ENCODE peak calls at places on chromosomes 6 and 20, in seven cellular contexts. One of them, this sample, is unnamed.

GRCh38 chr6:39610229-39610628 is 115.0 kb downstream of the KIF6 start:
- DNase-seq in LoVo: no peak
- DNase-seq in ELF-1: no peak
- DNase-seq in GM04504: no peak
- DNase-seq in fibroblast of lung: peak
- DNase-seq in renal cortical epithelial cell: peak
- DNase-seq in dermis blood vessel endothelial cell: no peak
- DNase-seq in this sample: no peak

GRCh38 chr20:1415667-1416468 is 23.0 kb upstream of the FKBP1A start:
- DNase-seq in LoVo: peak
- DNase-seq in ELF-1: peak
- DNase-seq in GM04504: peak
- DNase-seq in fibroblast of lung: peak
- DNase-seq in renal cortical epithelial cell: peak
- DNase-seq in dermis blood vessel endothelial cell: peak
- DNase-seq in this sample: peak

GRCh38 chr6:107153061-107153460 is 37.7 kb upstream of the BEND3 start:
- DNase-seq in LoVo: peak
- DNase-seq in ELF-1: no peak
- DNase-seq in GM04504: no peak
- DNase-seq in fibroblast of lung: peak
- DNase-seq in renal cortical epithelial cell: peak
- DNase-seq in dermis blood vessel endothelial cell: no peak
- DNase-seq in this sample: no peak

GRCh38 chr20:35232575-35232974 is 6.1 kb downstream of the MMP24 start:
- DNase-seq in LoVo: no peak
- DNase-seq in ELF-1: no peak
- DNase-seq in GM04504: peak
- DNase-seq in fibroblast of lung: peak
- DNase-seq in renal cortical epithelial cell: peak
- DNase-seq in dermis blood vessel endothelial cell: peak
- DNase-seq in this sample: no peak

GRCh38 chr20:40635990-40636389 is 53.0 kb downstream of the MAFB start:
- DNase-seq in LoVo: no peak
- DNase-seq in ELF-1: no peak
- DNase-seq in GM04504: no peak
- DNase-seq in fibroblast of lung: no peak
- DNase-seq in renal cortical epithelial cell: no peak
- DNase-seq in dermis blood vessel endothelial cell: no peak
- DNase-seq in this sample: no peak

GRCh38 chr6:143806282-143807102 is 36.6 kb upstream of the LTV1 start:
- DNase-seq in LoVo: no peak
- DNase-seq in ELF-1: no peak
- DNase-seq in GM04504: no peak
- DNase-seq in fibroblast of lung: peak
- DNase-seq in renal cortical epithelial cell: peak
- DNase-seq in dermis blood vessel endothelial cell: peak
- DNase-seq in this sample: peak

GRCh38 chr6:40390144-40390800 is 196.9 kb downstream of the LRFN2 start:
- DNase-seq in LoVo: no peak
- DNase-seq in ELF-1: no peak
- DNase-seq in GM04504: no peak
- DNase-seq in fibroblast of lung: no peak
- DNase-seq in renal cortical epithelial cell: no peak
- DNase-seq in dermis blood vessel endothelial cell: no peak
- DNase-seq in this sample: no peak

GRCh38 chr20:33731693-33732165 is at the start of gene ZNF341:
- DNase-seq in LoVo: peak
- DNase-seq in ELF-1: peak
- DNase-seq in GM04504: peak
- DNase-seq in fibroblast of lung: no peak
- DNase-seq in renal cortical epithelial cell: peak
- DNase-seq in dermis blood vessel endothelial cell: peak
- DNase-seq in this sample: peak

GRCh38 chr6:2230659-2231277 is 14.6 kb downstream of the GMDS start:
- DNase-seq in LoVo: no peak
- DNase-seq in ELF-1: no peak
- DNase-seq in GM04504: no peak
- DNase-seq in fibroblast of lung: no peak
- DNase-seq in renal cortical epithelial cell: no peak
- DNase-seq in dermis blood vessel endothelial cell: no peak
- DNase-seq in this sample: no peak

GRCh38 chr6:136378888-136379287 is 89.2 kb upstream of the BCLAF1 start:
- DNase-seq in LoVo: no peak
- DNase-seq in ELF-1: no peak
- DNase-seq in GM04504: no peak
- DNase-seq in fibroblast of lung: no peak
- DNase-seq in renal cortical epithelial cell: no peak
- DNase-seq in dermis blood vessel endothelial cell: no peak
- DNase-seq in this sample: peak

GRCh38 chr6:137188855-137189254 is 15.4 kb upstream of the IL22RA2 start:
- DNase-seq in LoVo: no peak
- DNase-seq in ELF-1: no peak
- DNase-seq in GM04504: no peak
- DNase-seq in fibroblast of lung: peak
- DNase-seq in renal cortical epithelial cell: no peak
- DNase-seq in dermis blood vessel endothelial cell: peak
- DNase-seq in this sample: no peak

GRCh38 chr20:45445805-45446562 is 23.6 kb upstream of the WFDC2 start:
- DNase-seq in LoVo: peak
- DNase-seq in ELF-1: no peak
- DNase-seq in GM04504: no peak
- DNase-seq in fibroblast of lung: no peak
- DNase-seq in renal cortical epithelial cell: no peak
- DNase-seq in dermis blood vessel endothelial cell: peak
- DNase-seq in this sample: no peak

GRCh38 chr6:68445926-68446325 is 189.2 kb upstream of the ADGRB3 start:
- DNase-seq in LoVo: no peak
- DNase-seq in ELF-1: no peak
- DNase-seq in GM04504: no peak
- DNase-seq in fibroblast of lung: no peak
- DNase-seq in renal cortical epithelial cell: no peak
- DNase-seq in dermis blood vessel endothelial cell: no peak
- DNase-seq in this sample: no peak

GRCh38 chr6:95091823-95092436 is 485.4 kb upstream of the MANEA start:
- DNase-seq in LoVo: peak
- DNase-seq in ELF-1: no peak
- DNase-seq in GM04504: peak
- DNase-seq in fibroblast of lung: peak
- DNase-seq in renal cortical epithelial cell: peak
- DNase-seq in dermis blood vessel endothelial cell: peak
- DNase-seq in this sample: peak

GRCh38 chr20:17725094-17725835 is 25.5 kb downstream of the BANF2 start:
- DNase-seq in LoVo: no peak
- DNase-seq in ELF-1: no peak
- DNase-seq in GM04504: no peak
- DNase-seq in fibroblast of lung: no peak
- DNase-seq in renal cortical epithelial cell: no peak
- DNase-seq in dermis blood vessel endothelial cell: no peak
- DNase-seq in this sample: no peak

GRCh38 chr6:111038534-111039252 is 48.6 kb upstream of the SLC16A10 start:
- DNase-seq in LoVo: no peak
- DNase-seq in ELF-1: no peak
- DNase-seq in GM04504: no peak
- DNase-seq in fibroblast of lung: no peak
- DNase-seq in renal cortical epithelial cell: no peak
- DNase-seq in dermis blood vessel endothelial cell: no peak
- DNase-seq in this sample: no peak

GRCh38 chr6:137269803-137270202 is 50.6 kb upstream of the IFNGR1 start:
- DNase-seq in LoVo: no peak
- DNase-seq in ELF-1: no peak
- DNase-seq in GM04504: no peak
- DNase-seq in fibroblast of lung: no peak
- DNase-seq in renal cortical epithelial cell: no peak
- DNase-seq in dermis blood vessel endothelial cell: no peak
- DNase-seq in this sample: no peak

GRCh38 chr6:16688984-16689636 is 72.2 kb downstream of the ATXN1 start:
- DNase-seq in LoVo: no peak
- DNase-seq in ELF-1: no peak
- DNase-seq in GM04504: no peak
- DNase-seq in fibroblast of lung: peak
- DNase-seq in renal cortical epithelial cell: peak
- DNase-seq in dermis blood vessel endothelial cell: peak
- DNase-seq in this sample: peak

GRCh38 chr6:154478021-154478651 is 32.3 kb downstream of the CNKSR3 start:
- DNase-seq in LoVo: no peak
- DNase-seq in ELF-1: peak
- DNase-seq in GM04504: no peak
- DNase-seq in fibroblast of lung: no peak
- DNase-seq in renal cortical epithelial cell: peak
- DNase-seq in dermis blood vessel endothelial cell: no peak
- DNase-seq in this sample: no peak

GRCh38 chr6:131042664-131043063 is 20.4 kb downstream of the EPB41L2 start:
- DNase-seq in LoVo: no peak
- DNase-seq in ELF-1: no peak
- DNase-seq in GM04504: no peak
- DNase-seq in fibroblast of lung: no peak
- DNase-seq in renal cortical epithelial cell: no peak
- DNase-seq in dermis blood vessel endothelial cell: no peak
- DNase-seq in this sample: no peak

GRCh38 chr6:168158280-168158979 is 79.4 kb upstream of the FRMD1 start:
- DNase-seq in LoVo: no peak
- DNase-seq in ELF-1: no peak
- DNase-seq in GM04504: peak
- DNase-seq in fibroblast of lung: no peak
- DNase-seq in renal cortical epithelial cell: peak
- DNase-seq in dermis blood vessel endothelial cell: no peak
- DNase-seq in this sample: no peak

GRCh38 chr6:159469449-159469848 is 223.6 kb downstream of the SOD2 start:
- DNase-seq in LoVo: no peak
- DNase-seq in ELF-1: no peak
- DNase-seq in GM04504: no peak
- DNase-seq in fibroblast of lung: no peak
- DNase-seq in renal cortical epithelial cell: no peak
- DNase-seq in dermis blood vessel endothelial cell: no peak
- DNase-seq in this sample: no peak

GRCh38 chr6:44246663-44247337 is at the start of gene HSP90AB1:
- DNase-seq in LoVo: peak
- DNase-seq in ELF-1: peak
- DNase-seq in GM04504: peak
- DNase-seq in fibroblast of lung: peak
- DNase-seq in renal cortical epithelial cell: peak
- DNase-seq in dermis blood vessel endothelial cell: peak
- DNase-seq in this sample: peak

GRCh38 chr6:136655251-136656014 is 105.2 kb upstream of the MAP7 start:
- DNase-seq in LoVo: no peak
- DNase-seq in ELF-1: no peak
- DNase-seq in GM04504: no peak
- DNase-seq in fibroblast of lung: no peak
- DNase-seq in renal cortical epithelial cell: no peak
- DNase-seq in dermis blood vessel endothelial cell: no peak
- DNase-seq in this sample: no peak